ENCODE peak calls at places on chromosomes 5 and 9, in four cellular contexts. Q is SK-N-SH, D is GM12865, A is pancreas. I is an unnamed sample.
A peak's percentile ranks its signal among the peaks of the same experiment; 100 is the strongest.

GRCh38 chr5:33241826-33242225 is 198.9 kb upstream of the TARS1 start:
- DNase-seq in Q (no peak), D (peak; percentile 24), A (no peak), I (peak; percentile 27)

GRCh38 chr5:103371046-103371603 is 112.6 kb downstream of the MACIR start:
- DNase-seq in Q (no peak), D (no peak), A (no peak), I (no peak)

GRCh38 chr5:61933787-61934626 is 372.0 kb upstream of the KIF2A start:
- DNase-seq in Q (peak; percentile 62), D (peak; percentile 64), A (peak; percentile 75), I (peak; percentile 26)

GRCh38 chr5:179345429-179346321 is at the start of gene ADAMTS2:
- DNase-seq in Q (peak; percentile 92), D (no peak), A (no peak), I (no peak)

GRCh38 chr9:73444821-73445220 is 293.2 kb downstream of the ANXA1 start:
- DNase-seq in Q (no peak), D (no peak), A (no peak), I (no peak)

GRCh38 chr5:145204741-145205140 is 630.4 kb downstream of the PRELID2 start:
- DNase-seq in Q (no peak), D (no peak), A (no peak), I (no peak)

GRCh38 chr9:90459321-90459720 is 183.3 kb downstream of the DIRAS2 start:
- DNase-seq in Q (no peak), D (peak; percentile 44), A (no peak), I (peak; percentile 30)

GRCh38 chr5:124745367-124746251 is 830 bp downstream of the ZNF608 start:
- DNase-seq in Q (no peak), D (peak; percentile 72), A (no peak), I (no peak)

GRCh38 chr5:177325868-177326381 is 14.2 kb upstream of the MXD3 start:
- DNase-seq in Q (no peak), D (no peak), A (no peak), I (no peak)

GRCh38 chr5:65190328-65191053 is 291.2 kb downstream of the ADAMTS6 start:
- DNase-seq in Q (no peak), D (peak; percentile 54), A (no peak), I (peak; percentile 27)

GRCh38 chr9:133509179-133510083 is 15.3 kb downstream of the MYMK start:
- DNase-seq in Q (peak; percentile 67), D (no peak), A (peak; percentile 58), I (no peak)

GRCh38 chr9:6054280-6055099 is 39.1 kb upstream of the RANBP6 start:
- DNase-seq in Q (peak; percentile 52), D (peak; percentile 81), A (peak; percentile 53), I (peak; percentile 26)

GRCh38 chr5:147921134-147921533 is 14.8 kb upstream of the C5orf46 start:
- DNase-seq in Q (no peak), D (no peak), A (no peak), I (no peak)

GRCh38 chr5:72057816-72058215 is 49.5 kb upstream of the MAP1B start:
- DNase-seq in Q (peak; percentile 27), D (no peak), A (no peak), I (no peak)

GRCh38 chr5:30991462-30991861 is 202.0 kb upstream of the CDH6 start:
- DNase-seq in Q (no peak), D (no peak), A (no peak), I (no peak)

GRCh38 chr9:77809552-77809951 is 161.4 kb upstream of the GNA14 start:
- DNase-seq in Q (no peak), D (no peak), A (no peak), I (no peak)

GRCh38 chr9:121299467-121300282 is 31.7 kb downstream of the GSN start:
- DNase-seq in Q (peak; percentile 85), D (no peak), A (no peak), I (peak; percentile 56)

GRCh38 chr5:61123145-61123544 is 39.1 kb downstream of the SMIM15 start:
- DNase-seq in Q (no peak), D (no peak), A (no peak), I (no peak)

GRCh38 chr9:3939820-3940219 is 360.0 kb downstream of the GLIS3 start:
- DNase-seq in Q (no peak), D (no peak), A (no peak), I (no peak)

GRCh38 chr5:148912714-148913398 is 86.4 kb downstream of the ADRB2 start:
- DNase-seq in Q (peak; percentile 15), D (no peak), A (no peak), I (no peak)

GRCh38 chr9:116549061-116549664 is 137.9 kb upstream of the TRIM32 start:
- DNase-seq in Q (no peak), D (no peak), A (peak; percentile 24), I (no peak)

GRCh38 chr5:125367702-125368101 is 621.3 kb upstream of the ZNF608 start:
- DNase-seq in Q (no peak), D (no peak), A (no peak), I (no peak)

GRCh38 chr5:76807296-76807695 is 11.5 kb upstream of the F2RL1 start:
- DNase-seq in Q (no peak), D (peak; percentile 11), A (no peak), I (no peak)

GRCh38 chr5:93307557-93307956 is 273.5 kb downstream of the NR2F1-AS1 start:
- DNase-seq in Q (no peak), D (no peak), A (no peak), I (no peak)

GRCh38 chr9:78306222-78307076 is 9.5 kb downstream of the PSAT1 start:
- DNase-seq in Q (no peak), D (no peak), A (peak; percentile 57), I (no peak)

GRCh38 chr9:133506653-133507038 is 18.1 kb downstream of the MYMK start:
- DNase-seq in Q (peak; percentile 50), D (no peak), A (no peak), I (no peak)

GRCh38 chr9:133842174-133842573 is 104.0 kb upstream of the SARDH start:
- DNase-seq in Q (no peak), D (no peak), A (no peak), I (no peak)

GRCh38 chr9:72667181-72667580 is 145.8 kb downstream of the TMC1 start:
- DNase-seq in Q (no peak), D (no peak), A (no peak), I (no peak)

GRCh38 chr9:134619983-134620612 is 21.5 kb upstream of the COL5A1 start:
- DNase-seq in Q (no peak), D (no peak), A (no peak), I (no peak)

GRCh38 chr5:159971038-159971437 is 37.9 kb upstream of the TTC1 start:
- DNase-seq in Q (no peak), D (no peak), A (no peak), I (no peak)

GRCh38 chr5:159971514-159971913 is 37.4 kb upstream of the TTC1 start:
- DNase-seq in Q (no peak), D (no peak), A (no peak), I (no peak)

GRCh38 chr5:159971931-159972461 is 36.9 kb upstream of the TTC1 start:
- DNase-seq in Q (peak; percentile 61), D (no peak), A (no peak), I (no peak)

GRCh38 chr5:159969966-159970365 is 39.0 kb upstream of the TTC1 start:
- DNase-seq in Q (no peak), D (no peak), A (no peak), I (no peak)

DNA sequence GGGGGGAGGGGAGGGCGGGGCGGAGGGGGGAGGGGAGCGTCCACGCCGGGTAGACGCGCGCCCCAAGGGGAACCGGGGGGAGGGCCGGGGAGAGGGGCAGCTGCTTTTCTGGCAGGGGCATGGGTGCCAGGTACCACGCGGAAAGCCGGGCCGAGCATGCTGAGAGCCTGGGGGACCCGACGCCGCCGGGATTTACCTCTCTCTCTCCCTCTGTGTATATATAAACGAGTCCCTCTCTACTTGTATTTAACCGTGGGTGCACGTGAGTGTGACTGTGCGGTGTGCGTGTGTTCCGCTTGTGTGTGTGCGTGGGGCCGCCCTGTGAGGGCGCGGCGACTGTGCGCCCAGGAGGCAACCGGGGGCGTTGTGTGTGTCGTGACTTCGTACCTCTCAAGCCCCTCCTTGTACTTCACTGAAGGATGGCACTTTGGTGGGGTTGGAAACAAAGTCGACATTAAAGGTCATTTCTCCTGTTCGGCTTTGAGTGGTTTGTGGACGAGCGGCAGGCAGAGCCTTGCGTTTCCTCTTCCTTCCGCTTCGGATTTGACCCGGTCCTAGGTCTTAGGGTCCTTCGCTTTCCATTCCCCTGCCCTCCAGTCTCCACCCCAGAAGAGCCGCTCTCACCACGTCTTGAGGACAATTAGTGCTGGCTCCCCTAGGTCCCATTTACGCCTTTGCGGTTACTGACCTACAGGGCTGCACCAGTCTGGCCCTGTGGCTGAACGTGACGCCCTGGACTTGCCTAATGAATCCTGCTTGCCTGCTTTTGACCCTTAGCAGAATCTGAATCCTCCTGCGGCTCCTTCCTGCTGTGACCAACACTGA is 36.2 kb upstream of the TTC1 start:
- DNase-seq in Q (peak; percentile 35), D (no peak), A (no peak), I (no peak)
- TF ChIP-seq CTCF in Q (no peak), D (no peak), A (no peak), I (no peak)

GRCh38 chr9:83231039-83231438 is 168.1 kb upstream of the RASEF start:
- DNase-seq in Q (no peak), D (peak; percentile 61), A (no peak), I (no peak)
- TF ChIP-seq CTCF in Q (no peak), D (peak; percentile 46), A (no peak), I (no peak)

DNA sequence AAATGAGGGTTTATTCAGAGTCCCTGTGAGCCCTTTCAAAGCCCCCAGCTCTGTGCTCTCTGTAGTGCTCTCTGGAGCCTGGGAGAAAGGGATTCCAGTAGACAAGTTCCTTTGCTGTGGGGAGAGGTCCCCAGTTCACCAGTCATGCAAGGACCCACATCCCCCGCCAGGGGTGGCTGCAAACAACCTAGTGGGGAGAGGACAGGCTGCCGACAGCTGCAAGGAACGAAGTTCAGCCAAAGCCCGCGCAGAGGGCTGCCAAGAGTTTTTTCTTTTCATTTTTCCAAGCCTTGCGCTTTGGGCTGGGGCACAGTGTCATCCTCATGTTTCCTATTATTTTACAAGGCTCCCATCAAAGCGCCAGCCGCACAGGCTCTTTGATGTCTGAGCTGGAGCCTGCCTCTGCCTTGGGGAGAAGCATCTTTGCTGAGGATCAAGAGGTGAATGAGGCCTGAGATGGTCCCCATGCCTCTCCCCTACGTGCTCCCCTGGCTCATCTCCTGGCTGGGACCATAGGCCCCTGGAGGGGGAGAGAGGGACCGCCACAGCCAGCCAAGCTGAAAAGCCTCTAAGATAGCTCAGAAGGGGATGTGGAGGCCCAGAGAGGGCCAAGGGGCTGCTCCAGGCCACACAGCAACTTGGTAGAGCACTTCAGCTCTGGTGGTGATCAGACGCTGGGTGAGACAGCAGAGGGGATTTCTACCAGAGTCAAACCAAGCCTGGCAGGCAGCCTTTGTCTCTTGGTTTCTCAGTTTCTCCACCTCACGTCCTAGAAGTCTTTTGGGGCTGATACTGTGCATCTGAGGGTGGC is 50.5 kb upstream of the SYNPO start:
- DNase-seq in Q (peak; percentile 58), D (peak; percentile 74), A (peak; percentile 70), I (no peak)
- TF ChIP-seq CTCF in Q (peak; percentile 54), D (no peak), A (peak; percentile 53), I (no peak)

GRCh38 chr9:126052791-126053190 is 273.8 kb upstream of the MVB12B start:
- DNase-seq in Q (no peak), D (no peak), A (no peak), I (no peak)

GRCh38 chr9:126049896-126050604 is 276.6 kb upstream of the MVB12B start:
- DNase-seq in Q (peak; percentile 53), D (no peak), A (no peak), I (no peak)

GRCh38 chr9:126050605-126050990 is 276.0 kb upstream of the MVB12B start:
- DNase-seq in Q (no peak), D (no peak), A (no peak), I (no peak)

GRCh38 chr9:126051446-126052130 is 275.0 kb upstream of the MVB12B start:
- DNase-seq in Q (no peak), D (no peak), A (no peak), I (no peak)

GRCh38 chr9:126049088-126049487 is 277.5 kb upstream of the MVB12B start:
- DNase-seq in Q (no peak), D (no peak), A (no peak), I (no peak)
- TF ChIP-seq CTCF in Q (no peak), D (no peak), A (no peak), I (no peak)